ENCODE peak calls at places on chromosome 18, in five cellular contexts. One of them, this sample, is unnamed.
A peak's percentile ranks its signal among the peaks of the same experiment; 100 is the strongest.

GRCh38 chr18:32847719-32848118 is 74.9 kb upstream of the KLHL14 start:
- DNase-seq in hippocampal formation: no peak
- DNase-seq in NCI-H1436 treated with DMSO at 0.1 percent for 48 hours: no peak
- DNase-seq in putamen: no peak
- DNase-seq in KBM-7: no peak
- DNase-seq in this sample: no peak

GRCh38 chr18:9757851-9758587 is 49.9 kb downstream of the RAB31 start:
- DNase-seq in KBM-7: no peak
- DNase-seq in putamen: no peak
- DNase-seq in hippocampal formation: no peak
- DNase-seq in NCI-H1436 treated with DMSO at 0.1 percent for 48 hours: no peak
- DNase-seq in this sample: no peak

GRCh38 chr18:14925281-14925709 is 177.3 kb downstream of the ANKRD30B start:
- DNase-seq in KBM-7: no peak
- DNase-seq in hippocampal formation: no peak
- DNase-seq in NCI-H1436 treated with DMSO at 0.1 percent for 48 hours: no peak
- DNase-seq in putamen: no peak
- DNase-seq in this sample: peak; percentile 21

GRCh38 chr18:52311331-52311730 is 28.7 kb upstream of the DCC start:
- DNase-seq in putamen: no peak
- DNase-seq in hippocampal formation: no peak
- DNase-seq in KBM-7: no peak
- DNase-seq in NCI-H1436 treated with DMSO at 0.1 percent for 48 hours: no peak
- DNase-seq in this sample: no peak

GRCh38 chr18:12076424-12077140 is 17.1 kb upstream of the ANKRD62 start:
- DNase-seq in putamen: no peak
- DNase-seq in KBM-7: no peak
- DNase-seq in NCI-H1436 treated with DMSO at 0.1 percent for 48 hours: no peak
- DNase-seq in hippocampal formation: no peak
- DNase-seq in this sample: no peak

GRCh38 chr18:421236-422155 is 79.0 kb downstream of the COLEC12 start:
- DNase-seq in hippocampal formation: no peak
- DNase-seq in NCI-H1436 treated with DMSO at 0.1 percent for 48 hours: no peak
- DNase-seq in putamen: no peak
- DNase-seq in KBM-7: no peak
- DNase-seq in this sample: no peak

GRCh38 chr18:3186678-3187658 is 32.8 kb downstream of the MYOM1 start:
- DNase-seq in KBM-7: peak; percentile 26
- DNase-seq in putamen: no peak
- DNase-seq in NCI-H1436 treated with DMSO at 0.1 percent for 48 hours: no peak
- DNase-seq in hippocampal formation: no peak
- DNase-seq in this sample: no peak

GRCh38 chr18:3368193-3368592 is 81.8 kb upstream of the TGIF1 start:
- DNase-seq in KBM-7: no peak
- DNase-seq in NCI-H1436 treated with DMSO at 0.1 percent for 48 hours: no peak
- DNase-seq in hippocampal formation: no peak
- DNase-seq in putamen: no peak
- DNase-seq in this sample: no peak

GRCh38 chr18:34493566-34494358 is 216.3 kb upstream of the DTNA start:
- DNase-seq in KBM-7: peak; percentile 6
- DNase-seq in putamen: no peak
- DNase-seq in NCI-H1436 treated with DMSO at 0.1 percent for 48 hours: no peak
- DNase-seq in hippocampal formation: no peak
- DNase-seq in this sample: no peak

GRCh38 chr18:35155403-35156117 is 85.3 kb upstream of the ZNF397 start:
- DNase-seq in hippocampal formation: no peak
- DNase-seq in KBM-7: no peak
- DNase-seq in NCI-H1436 treated with DMSO at 0.1 percent for 48 hours: no peak
- DNase-seq in putamen: no peak
- DNase-seq in this sample: no peak

GRCh38 chr18:41751652-41752051 is 203.4 kb upstream of the PIK3C3 start:
- DNase-seq in hippocampal formation: no peak
- DNase-seq in KBM-7: no peak
- DNase-seq in NCI-H1436 treated with DMSO at 0.1 percent for 48 hours: no peak
- DNase-seq in putamen: no peak
- DNase-seq in this sample: no peak

GRCh38 chr18:9494778-9495302 is 19.5 kb downstream of the RALBP1 start:
- DNase-seq in hippocampal formation: no peak
- DNase-seq in NCI-H1436 treated with DMSO at 0.1 percent for 48 hours: no peak
- DNase-seq in putamen: no peak
- DNase-seq in KBM-7: peak; percentile 28
- DNase-seq in this sample: no peak

GRCh38 chr18:75211721-75212625 is 1.4 kb downstream of the TSHZ1 start:
- DNase-seq in hippocampal formation: no peak
- DNase-seq in KBM-7: peak; percentile 67
- DNase-seq in putamen: no peak
- DNase-seq in NCI-H1436 treated with DMSO at 0.1 percent for 48 hours: no peak
- DNase-seq in this sample: peak; percentile 54

GRCh38 chr18:5874336-5874735 is 21.0 kb downstream of the TMEM200C start:
- DNase-seq in KBM-7: no peak
- DNase-seq in NCI-H1436 treated with DMSO at 0.1 percent for 48 hours: no peak
- DNase-seq in hippocampal formation: no peak
- DNase-seq in putamen: no peak
- DNase-seq in this sample: no peak

GRCh38 chr18:34494359-34494696 is 215.8 kb upstream of the DTNA start:
- DNase-seq in NCI-H1436 treated with DMSO at 0.1 percent for 48 hours: no peak
- DNase-seq in putamen: no peak
- DNase-seq in hippocampal formation: no peak
- DNase-seq in KBM-7: no peak
- DNase-seq in this sample: no peak

GRCh38 chr18:52312321-52312720 is 27.7 kb upstream of the DCC start:
- DNase-seq in putamen: no peak
- DNase-seq in NCI-H1436 treated with DMSO at 0.1 percent for 48 hours: peak; percentile 65
- DNase-seq in KBM-7: no peak
- DNase-seq in hippocampal formation: no peak
- DNase-seq in this sample: no peak

GRCh38 chr18:77061946-77062517 is 70.6 kb downstream of the MBP start:
- DNase-seq in NCI-H1436 treated with DMSO at 0.1 percent for 48 hours: no peak
- DNase-seq in KBM-7: peak; percentile 77
- DNase-seq in putamen: no peak
- DNase-seq in hippocampal formation: peak; percentile 49
- DNase-seq in this sample: peak; percentile 55

GRCh38 chr18:56289381-56289780 is 349.0 kb downstream of the TXNL1 start:
- DNase-seq in putamen: no peak
- DNase-seq in hippocampal formation: no peak
- DNase-seq in NCI-H1436 treated with DMSO at 0.1 percent for 48 hours: no peak
- DNase-seq in KBM-7: peak; percentile 36
- DNase-seq in this sample: no peak

GRCh38 chr18:78576967-78577366 is 402.7 kb upstream of the SALL3 start:
- DNase-seq in KBM-7: no peak
- DNase-seq in NCI-H1436 treated with DMSO at 0.1 percent for 48 hours: no peak
- DNase-seq in hippocampal formation: no peak
- DNase-seq in putamen: no peak
- DNase-seq in this sample: no peak

GRCh38 chr18:75107931-75108276 is 101.0 kb downstream of the PTGR3 start:
- DNase-seq in hippocampal formation: no peak
- DNase-seq in NCI-H1436 treated with DMSO at 0.1 percent for 48 hours: no peak
- DNase-seq in putamen: no peak
- DNase-seq in KBM-7: no peak
- DNase-seq in this sample: no peak

GRCh38 chr18:31097666-31098065 is 4.6 kb downstream of the DSC2 start:
- DNase-seq in KBM-7: no peak
- DNase-seq in NCI-H1436 treated with DMSO at 0.1 percent for 48 hours: no peak
- DNase-seq in putamen: no peak
- DNase-seq in hippocampal formation: no peak
- DNase-seq in this sample: no peak

GRCh38 chr18:64994370-64994769 is 756.4 kb upstream of the CDH7 start:
- DNase-seq in NCI-H1436 treated with DMSO at 0.1 percent for 48 hours: no peak
- DNase-seq in putamen: no peak
- DNase-seq in hippocampal formation: no peak
- DNase-seq in KBM-7: no peak
- DNase-seq in this sample: no peak

GRCh38 chr18:7233398-7233797 is 2.5 kb downstream of the LRRC30 start:
- DNase-seq in hippocampal formation: no peak
- DNase-seq in putamen: no peak
- DNase-seq in KBM-7: no peak
- DNase-seq in NCI-H1436 treated with DMSO at 0.1 percent for 48 hours: no peak
- DNase-seq in this sample: no peak

GRCh38 chr18:39776766-39777165 is 2178.3 kb upstream of the PIK3C3 start:
- DNase-seq in hippocampal formation: no peak
- DNase-seq in NCI-H1436 treated with DMSO at 0.1 percent for 48 hours: no peak
- DNase-seq in putamen: no peak
- DNase-seq in KBM-7: no peak
- DNase-seq in this sample: no peak

GRCh38 chr18:59631583-59632181 is 65.5 kb downstream of the CCBE1 start:
- DNase-seq in hippocampal formation: no peak
- DNase-seq in KBM-7: peak; percentile 40
- DNase-seq in NCI-H1436 treated with DMSO at 0.1 percent for 48 hours: no peak
- DNase-seq in putamen: no peak
- DNase-seq in this sample: peak; percentile 56

GRCh38 chr18:6836331-6836730 is 106.8 kb downstream of the ARHGAP28 start:
- DNase-seq in hippocampal formation: no peak
- DNase-seq in NCI-H1436 treated with DMSO at 0.1 percent for 48 hours: no peak
- DNase-seq in KBM-7: no peak
- DNase-seq in putamen: no peak
- DNase-seq in this sample: no peak

GRCh38 chr18:37669991-37670534 is 104.5 kb upstream of the CELF4 start:
- DNase-seq in putamen: no peak
- DNase-seq in NCI-H1436 treated with DMSO at 0.1 percent for 48 hours: no peak
- DNase-seq in KBM-7: no peak
- DNase-seq in hippocampal formation: no peak
- DNase-seq in this sample: no peak

GRCh38 chr18:24778810-24779418 is 318.5 kb downstream of the HRH4 start:
- DNase-seq in KBM-7: no peak
- DNase-seq in hippocampal formation: no peak
- DNase-seq in putamen: no peak
- DNase-seq in NCI-H1436 treated with DMSO at 0.1 percent for 48 hours: no peak
- DNase-seq in this sample: no peak

GRCh38 chr18:79917351-79918088 is 33.9 kb downstream of the SLC66A2 start:
- DNase-seq in putamen: no peak
- DNase-seq in hippocampal formation: no peak
- DNase-seq in KBM-7: no peak
- DNase-seq in NCI-H1436 treated with DMSO at 0.1 percent for 48 hours: no peak
- DNase-seq in this sample: no peak